ENCODE peak calls at places on chromosome 11, in six cellular contexts. One of them, this sample, is unnamed.
A peak's percentile ranks its signal among the peaks of the same experiment; 100 is the strongest.

GRCh38 chr11:47257518-47258316 is at the start of gene NR1H3:
- DNase-seq in lower lobe of right lung: peak; percentile 87
- DNase-seq in HFF-Myc: peak; percentile 55
- DNase-seq in left ventricle myocardium inferior: peak; percentile 86
- DNase-seq in pancreas: peak; percentile 79
- DNase-seq in astrocyte of the cerebellum: no peak
- DNase-seq in this sample: no peak

GRCh38 chr11:37811349-37811748 is 1213.3 kb upstream of the RAG2 start:
- DNase-seq in lower lobe of right lung: no peak
- DNase-seq in HFF-Myc: no peak
- DNase-seq in left ventricle myocardium inferior: no peak
- DNase-seq in pancreas: no peak
- DNase-seq in astrocyte of the cerebellum: no peak
- DNase-seq in this sample: no peak

GRCh38 chr11:76285397-76285796 is 79.1 kb upstream of the WNT11 start:
- DNase-seq in lower lobe of right lung: no peak
- DNase-seq in HFF-Myc: no peak
- DNase-seq in left ventricle myocardium inferior: no peak
- DNase-seq in pancreas: no peak
- DNase-seq in astrocyte of the cerebellum: no peak
- DNase-seq in this sample: no peak

GRCh38 chr11:1220941-1221721 is 1.7 kb upstream of the MUC5B start:
- DNase-seq in lower lobe of right lung: peak; percentile 29
- DNase-seq in HFF-Myc: no peak
- DNase-seq in left ventricle myocardium inferior: no peak
- DNase-seq in pancreas: no peak
- DNase-seq in astrocyte of the cerebellum: no peak
- DNase-seq in this sample: no peak

GRCh38 chr11:92556435-92556834 is 331.8 kb downstream of the FAT3 start:
- DNase-seq in lower lobe of right lung: no peak
- DNase-seq in HFF-Myc: no peak
- DNase-seq in left ventricle myocardium inferior: no peak
- DNase-seq in pancreas: no peak
- DNase-seq in astrocyte of the cerebellum: peak; percentile 43
- DNase-seq in this sample: peak; percentile 17

GRCh38 chr11:94885133-94885532 is 88.2 kb downstream of the CWC15 start:
- DNase-seq in lower lobe of right lung: no peak
- DNase-seq in HFF-Myc: no peak
- DNase-seq in left ventricle myocardium inferior: no peak
- DNase-seq in pancreas: no peak
- DNase-seq in astrocyte of the cerebellum: peak; percentile 81
- DNase-seq in this sample: peak; percentile 43

GRCh38 chr11:18575361-18575760 is 13.2 kb downstream of the UEVLD start:
- DNase-seq in lower lobe of right lung: no peak
- DNase-seq in HFF-Myc: no peak
- DNase-seq in left ventricle myocardium inferior: no peak
- DNase-seq in pancreas: no peak
- DNase-seq in astrocyte of the cerebellum: no peak
- DNase-seq in this sample: no peak

GRCh38 chr11:8090756-8091155 is 9.7 kb downstream of the TUB start:
- DNase-seq in lower lobe of right lung: no peak
- DNase-seq in HFF-Myc: no peak
- DNase-seq in left ventricle myocardium inferior: no peak
- DNase-seq in pancreas: no peak
- DNase-seq in astrocyte of the cerebellum: no peak
- DNase-seq in this sample: no peak

GRCh38 chr11:47271961-47272661 is 2.2 kb downstream of the MADD start:
- DNase-seq in lower lobe of right lung: no peak
- DNase-seq in HFF-Myc: no peak
- DNase-seq in left ventricle myocardium inferior: peak; percentile 50
- DNase-seq in pancreas: peak; percentile 57
- DNase-seq in astrocyte of the cerebellum: no peak
- DNase-seq in this sample: no peak

GRCh38 chr11:72075109-72075508 is 5.2 kb downstream of the NUMA1 start:
- DNase-seq in lower lobe of right lung: no peak
- DNase-seq in HFF-Myc: no peak
- DNase-seq in left ventricle myocardium inferior: no peak
- DNase-seq in pancreas: no peak
- DNase-seq in astrocyte of the cerebellum: no peak
- DNase-seq in this sample: no peak

GRCh38 chr11:133608496-133608895 is 76.2 kb upstream of the OPCML start:
- DNase-seq in lower lobe of right lung: no peak
- DNase-seq in HFF-Myc: no peak
- DNase-seq in left ventricle myocardium inferior: no peak
- DNase-seq in pancreas: no peak
- DNase-seq in astrocyte of the cerebellum: no peak
- DNase-seq in this sample: no peak

GRCh38 chr11:124670732-124671131 is 2.8 kb downstream of the SIAE start:
- DNase-seq in lower lobe of right lung: no peak
- DNase-seq in HFF-Myc: no peak
- DNase-seq in left ventricle myocardium inferior: no peak
- DNase-seq in pancreas: no peak
- DNase-seq in astrocyte of the cerebellum: no peak
- DNase-seq in this sample: no peak

GRCh38 chr11:59776210-59777066 is 21.3 kb downstream of the STX3 start:
- DNase-seq in lower lobe of right lung: no peak
- DNase-seq in HFF-Myc: no peak
- DNase-seq in left ventricle myocardium inferior: no peak
- DNase-seq in pancreas: no peak
- DNase-seq in astrocyte of the cerebellum: peak; percentile 41
- DNase-seq in this sample: peak; percentile 69

GRCh38 chr11:27718853-27719574 is 18.8 kb upstream of the BDNF start:
- DNase-seq in lower lobe of right lung: no peak
- DNase-seq in HFF-Myc: no peak
- DNase-seq in left ventricle myocardium inferior: peak; percentile 22
- DNase-seq in pancreas: peak; percentile 20
- DNase-seq in astrocyte of the cerebellum: no peak
- DNase-seq in this sample: no peak

GRCh38 chr11:100240051-100240450 is 447.0 kb upstream of the ARHGAP42 start:
- DNase-seq in lower lobe of right lung: no peak
- DNase-seq in HFF-Myc: no peak
- DNase-seq in left ventricle myocardium inferior: no peak
- DNase-seq in pancreas: no peak
- DNase-seq in astrocyte of the cerebellum: no peak
- DNase-seq in this sample: no peak

GRCh38 chr11:19453893-19454292 is 213.1 kb upstream of the E2F8 start:
- DNase-seq in lower lobe of right lung: no peak
- DNase-seq in HFF-Myc: no peak
- DNase-seq in left ventricle myocardium inferior: no peak
- DNase-seq in pancreas: no peak
- DNase-seq in astrocyte of the cerebellum: no peak
- DNase-seq in this sample: no peak

GRCh38 chr11:10807629-10808552 is 835 bp downstream of the EIF4G2 start:
- DNase-seq in lower lobe of right lung: peak; percentile 79
- DNase-seq in HFF-Myc: no peak
- DNase-seq in left ventricle myocardium inferior: peak; percentile 71
- DNase-seq in pancreas: peak; percentile 55
- DNase-seq in astrocyte of the cerebellum: no peak
- DNase-seq in this sample: no peak

GRCh38 chr11:706439-706956 is 467 bp downstream of the EPS8L2 start:
- DNase-seq in lower lobe of right lung: peak; percentile 55
- DNase-seq in HFF-Myc: no peak
- DNase-seq in left ventricle myocardium inferior: no peak
- DNase-seq in pancreas: peak; percentile 52
- DNase-seq in astrocyte of the cerebellum: no peak
- DNase-seq in this sample: no peak

GRCh38 chr11:32006799-32007388 is 84.0 kb upstream of the RCN1 start:
- DNase-seq in lower lobe of right lung: no peak
- DNase-seq in HFF-Myc: peak; percentile 2
- DNase-seq in left ventricle myocardium inferior: no peak
- DNase-seq in pancreas: no peak
- DNase-seq in astrocyte of the cerebellum: peak; percentile 38
- DNase-seq in this sample: no peak

GRCh38 chr11:36233226-36233625 is 56.0 kb downstream of the COMMD9 start:
- DNase-seq in lower lobe of right lung: no peak
- DNase-seq in HFF-Myc: no peak
- DNase-seq in left ventricle myocardium inferior: no peak
- DNase-seq in pancreas: no peak
- DNase-seq in astrocyte of the cerebellum: peak; percentile 87
- DNase-seq in this sample: peak; percentile 51

GRCh38 chr11:75477614-75477935 is 44.6 kb upstream of the KLHL35 start:
- DNase-seq in lower lobe of right lung: peak; percentile 21
- DNase-seq in HFF-Myc: no peak
- DNase-seq in left ventricle myocardium inferior: no peak
- DNase-seq in pancreas: no peak
- DNase-seq in astrocyte of the cerebellum: no peak
- DNase-seq in this sample: no peak

GRCh38 chr11:19705936-19706335 is 6.7 kb upstream of the NAV2 start:
- DNase-seq in lower lobe of right lung: no peak
- DNase-seq in HFF-Myc: no peak
- DNase-seq in left ventricle myocardium inferior: no peak
- DNase-seq in pancreas: no peak
- DNase-seq in astrocyte of the cerebellum: no peak
- DNase-seq in this sample: no peak

GRCh38 chr11:5225480-5225871 is 1.4 kb downstream of the HBB start:
- DNase-seq in lower lobe of right lung: no peak
- DNase-seq in HFF-Myc: no peak
- DNase-seq in left ventricle myocardium inferior: no peak
- DNase-seq in pancreas: no peak
- DNase-seq in astrocyte of the cerebellum: no peak
- DNase-seq in this sample: no peak

GRCh38 chr11:3146612-3147256 is 18.4 kb downstream of the OSBPL5 start:
- DNase-seq in lower lobe of right lung: no peak
- DNase-seq in HFF-Myc: no peak
- DNase-seq in left ventricle myocardium inferior: no peak
- DNase-seq in pancreas: no peak
- DNase-seq in astrocyte of the cerebellum: peak; percentile 68
- DNase-seq in this sample: peak; percentile 14
- H3K4me3 ChIP-seq in lower lobe of right lung: no peak overlapping the region
- H3K4me3 ChIP-seq in HFF-Myc: no peak overlapping the region
- H3K4me3 ChIP-seq in left ventricle myocardium inferior: peak overlapping the region; percentile 15
- H3K4me3 ChIP-seq in pancreas: no peak overlapping the region
- H3K4me3 ChIP-seq in astrocyte of the cerebellum: no peak overlapping the region
- H3K4me3 ChIP-seq in this sample: no peak overlapping the region

GRCh38 chr11:67250059-67251043 is 15.9 kb upstream of the GRK2 start:
- DNase-seq in lower lobe of right lung: no peak
- DNase-seq in HFF-Myc: no peak
- DNase-seq in left ventricle myocardium inferior: no peak
- DNase-seq in pancreas: no peak
- DNase-seq in astrocyte of the cerebellum: no peak
- DNase-seq in this sample: no peak

GRCh38 chr11:67253872-67254624 is 12.2 kb upstream of the GRK2 start:
- DNase-seq in lower lobe of right lung: no peak
- DNase-seq in HFF-Myc: no peak
- DNase-seq in left ventricle myocardium inferior: no peak
- DNase-seq in pancreas: no peak
- DNase-seq in astrocyte of the cerebellum: no peak
- DNase-seq in this sample: no peak

GRCh38 chr11:67251841-67252240 is 14.4 kb upstream of the GRK2 start:
- DNase-seq in lower lobe of right lung: no peak
- DNase-seq in HFF-Myc: no peak
- DNase-seq in left ventricle myocardium inferior: no peak
- DNase-seq in pancreas: no peak
- DNase-seq in astrocyte of the cerebellum: no peak
- DNase-seq in this sample: no peak

GRCh38 chr11:67254768-67255167 is 11.5 kb upstream of the GRK2 start:
- DNase-seq in lower lobe of right lung: no peak
- DNase-seq in HFF-Myc: no peak
- DNase-seq in left ventricle myocardium inferior: no peak
- DNase-seq in pancreas: no peak
- DNase-seq in astrocyte of the cerebellum: no peak
- DNase-seq in this sample: no peak

DNA sequence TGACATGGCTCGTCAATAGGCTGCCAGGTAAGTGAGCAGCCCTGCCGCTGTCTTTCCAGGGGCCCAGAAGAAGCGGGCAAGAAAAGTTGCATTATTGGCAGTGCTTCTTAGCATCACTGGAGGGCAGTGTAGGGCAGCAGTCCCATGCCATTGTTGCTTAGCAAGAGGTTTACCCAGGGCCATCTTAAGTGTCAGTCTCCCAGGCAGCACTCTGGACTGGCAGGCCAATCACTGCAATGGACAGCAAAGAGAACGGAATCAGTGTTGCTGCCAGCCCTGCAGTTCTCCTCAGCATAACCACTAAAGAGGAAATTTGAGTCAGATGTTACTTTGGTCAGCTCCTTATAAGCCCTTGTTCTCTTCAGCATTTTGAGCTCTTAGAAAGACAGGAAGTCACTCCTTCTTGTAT is 13.4 kb upstream of the GRK2 start:
- DNase-seq in lower lobe of right lung: peak; percentile 61
- DNase-seq in HFF-Myc: no peak
- DNase-seq in left ventricle myocardium inferior: no peak
- DNase-seq in pancreas: peak; percentile 36
- DNase-seq in astrocyte of the cerebellum: no peak
- DNase-seq in this sample: no peak
- TF ChIP-seq CTCF in lower lobe of right lung: peak; percentile 29
- TF ChIP-seq CTCF in HFF-Myc: peak; percentile 30
- TF ChIP-seq CTCF in left ventricle myocardium inferior: peak; percentile 38
- TF ChIP-seq CTCF in pancreas: no peak
- TF ChIP-seq CTCF in astrocyte of the cerebellum: peak; percentile 48
- TF ChIP-seq CTCF in this sample: peak; percentile 53

DNA sequence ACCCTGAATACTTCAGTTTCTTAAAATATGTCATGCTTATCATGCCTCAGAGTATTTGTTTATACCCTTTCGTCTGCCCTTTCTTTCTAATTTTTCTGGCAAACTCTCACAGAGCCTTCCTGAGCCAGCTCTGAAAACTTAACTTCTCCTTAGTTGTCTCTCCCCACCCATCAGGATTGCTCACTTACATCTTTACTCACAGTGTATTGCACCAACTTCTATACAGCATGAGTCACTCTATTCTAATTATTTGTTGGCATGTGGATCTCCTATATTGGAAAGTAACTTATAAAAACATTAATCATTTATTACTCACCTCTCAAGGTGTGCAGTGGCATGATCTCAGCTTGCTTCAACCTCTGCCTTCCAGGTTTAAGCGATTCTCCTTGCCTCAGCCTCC is 114.9 kb downstream of the FANCF start:
- DNase-seq in lower lobe of right lung: no peak
- DNase-seq in HFF-Myc: no peak
- DNase-seq in left ventricle myocardium inferior: no peak
- DNase-seq in pancreas: no peak
- DNase-seq in astrocyte of the cerebellum: peak; percentile 23
- DNase-seq in this sample: peak; percentile 56
- H3K4me3 ChIP-seq in lower lobe of right lung: no peak overlapping the region
- H3K4me3 ChIP-seq in HFF-Myc: no peak overlapping the region
- H3K4me3 ChIP-seq in left ventricle myocardium inferior: no peak overlapping the region
- H3K4me3 ChIP-seq in pancreas: no peak overlapping the region
- H3K4me3 ChIP-seq in astrocyte of the cerebellum: no peak overlapping the region
- H3K4me3 ChIP-seq in this sample: no peak overlapping the region

GRCh38 chr11:129973068-129973467 is 29.6 kb downstream of the PRDM10 start:
- DNase-seq in lower lobe of right lung: no peak
- DNase-seq in HFF-Myc: no peak
- DNase-seq in left ventricle myocardium inferior: no peak
- DNase-seq in pancreas: no peak
- DNase-seq in astrocyte of the cerebellum: no peak
- DNase-seq in this sample: no peak

GRCh38 chr11:129975543-129975942 is 27.1 kb downstream of the PRDM10 start:
- DNase-seq in lower lobe of right lung: no peak
- DNase-seq in HFF-Myc: no peak
- DNase-seq in left ventricle myocardium inferior: no peak
- DNase-seq in pancreas: no peak
- DNase-seq in astrocyte of the cerebellum: no peak
- DNase-seq in this sample: no peak

GRCh38 chr11:129973809-129974208 is 28.8 kb downstream of the PRDM10 start:
- DNase-seq in lower lobe of right lung: peak; percentile 69
- DNase-seq in HFF-Myc: no peak
- DNase-seq in left ventricle myocardium inferior: peak; percentile 41
- DNase-seq in pancreas: no peak
- DNase-seq in astrocyte of the cerebellum: no peak
- DNase-seq in this sample: peak; percentile 83

GRCh38 chr11:129974237-129974636 is 28.4 kb downstream of the PRDM10 start:
- DNase-seq in lower lobe of right lung: no peak
- DNase-seq in HFF-Myc: no peak
- DNase-seq in left ventricle myocardium inferior: no peak
- DNase-seq in pancreas: no peak
- DNase-seq in astrocyte of the cerebellum: no peak
- DNase-seq in this sample: no peak

GRCh38 chr11:129974672-129975071 is 28.0 kb downstream of the PRDM10 start:
- DNase-seq in lower lobe of right lung: no peak
- DNase-seq in HFF-Myc: no peak
- DNase-seq in left ventricle myocardium inferior: no peak
- DNase-seq in pancreas: no peak
- DNase-seq in astrocyte of the cerebellum: no peak
- DNase-seq in this sample: no peak
- TF ChIP-seq CTCF in lower lobe of right lung: no peak
- TF ChIP-seq CTCF in HFF-Myc: no peak
- TF ChIP-seq CTCF in left ventricle myocardium inferior: no peak
- TF ChIP-seq CTCF in pancreas: no peak
- TF ChIP-seq CTCF in astrocyte of the cerebellum: no peak
- TF ChIP-seq CTCF in this sample: no peak